ENCODE peak calls at places on chromosomes 7 and 10, in four cellular contexts. I is cerebellar cortex, Z is skeletal muscle cell, D is HCT116. C is an unnamed sample.

GRCh38 chr7:133602291-133602690 is 349.4 kb downstream of the EXOC4 start:
- DNase-seq in D (no peak), Z (peak), I (peak), C (no peak)

GRCh38 chr7:100829150-100829716 is 1.9 kb upstream of the EPHB4 start:
- DNase-seq in I (no peak), Z (no peak), D (no peak), C (no peak)

GRCh38 chr10:89151857-89152256 is 55.3 kb downstream of the CH25H start:
- DNase-seq in D (no peak), I (no peak), Z (no peak), C (no peak)

GRCh38 chr7:4774804-4775280 is 581 bp upstream of the AP5Z1 start:
- DNase-seq in Z (peak), I (no peak), D (peak), C (no peak)

GRCh38 chr10:89419548-89419947 is 5.2 kb downstream of the IFIT5 start:
- DNase-seq in I (no peak), D (no peak), Z (no peak), C (peak)

GRCh38 chr7:74157605-74158004 is 16.6 kb upstream of the EIF4H start:
- DNase-seq in Z (no peak), I (no peak), D (no peak), C (no peak)

GRCh38 chr10:58319599-58319998 is 15.2 kb upstream of the UBE2D1 start:
- DNase-seq in I (no peak), D (no peak), Z (no peak), C (no peak)

GRCh38 chr10:106175760-106176377 is 988.6 kb downstream of the SORCS1 start:
- DNase-seq in D (no peak), I (no peak), Z (no peak), C (no peak)

GRCh38 chr7:17710312-17710711 is 230.0 kb downstream of the SNX13 start:
- DNase-seq in Z (no peak), D (no peak), I (no peak), C (no peak)

GRCh38 chr10:6035926-6036575 is 26.1 kb downstream of the IL2RA start:
- DNase-seq in I (no peak), Z (no peak), D (no peak), C (no peak)

GRCh38 chr7:105614341-105614840 is 33.1 kb upstream of the EFCAB10 start:
- DNase-seq in I (no peak), D (no peak), Z (no peak), C (no peak)

GRCh38 chr10:43259981-43260761 is 6.7 kb downstream of the RASGEF1A start:
- DNase-seq in Z (no peak), I (peak), D (no peak), C (peak)

GRCh38 chr10:68367121-68367520 is 34.4 kb upstream of the PBLD start:
- DNase-seq in I (no peak), D (no peak), Z (no peak), C (no peak)

GRCh38 chr10:105742184-105742583 is 1101.1 kb downstream of the SORCS3 start:
- DNase-seq in I (no peak), D (no peak), Z (no peak), C (no peak)

GRCh38 chr10:6592080-6592479 is 12.0 kb upstream of the PRKCQ start:
- DNase-seq in D (no peak), I (no peak), Z (no peak), C (no peak)

GRCh38 chr7:77326131-77326530 is 90.0 kb downstream of the GSAP start:
- DNase-seq in I (no peak), D (no peak), Z (no peak), C (no peak)

GRCh38 chr7:2632717-2633537 is 1.1 kb downstream of the TTYH3 start:
- DNase-seq in D (peak), Z (no peak), I (peak), C (peak)

GRCh38 chr7:101819913-101820522 is 2.6 kb downstream of the CUX1 start:
- DNase-seq in D (no peak), Z (no peak), I (peak), C (no peak)